ENCODE peak calls at places on chromosomes 7 and 10, in five cellular contexts. E, H, U, P and L are unnamed samples. For H3K4me1, the result is how much of the 10 kb centered on the place peaks cover.

GRCh38 chr10:133190225-133190624 is 30.2 kb downstream of the KNDC1 start:
- DNase-seq in U (no peak), H (no peak), P (no peak), E (no peak), L (no peak)

GRCh38 chr7:143279186-143280098 is 5.3 kb upstream of the TMEM139 start:
- DNase-seq in H (no peak), U (no peak), P (no peak), E (no peak), L (no peak)

GRCh38 chr7:142375710-142376313 is 118.0 kb upstream of the PRSS58 start:
- DNase-seq in U (no peak), H (no peak), E (no peak), P (no peak), L (no peak)

GRCh38 chr7:98470131-98470985 is 69.5 kb upstream of the BAIAP2L1 start:
- DNase-seq in U (no peak), H (peak), P (peak), E (peak), L (peak)

GRCh38 chr10:11345224-11346054 is 266.0 kb downstream of the USP6NL start:
- DNase-seq in E (no peak), P (no peak), U (no peak), H (peak), L (no peak)

GRCh38 chr7:38660427-38661099 is 29.4 kb upstream of the AMPH start:
- DNase-seq in U (no peak), P (peak), E (no peak), H (no peak), L (peak)

GRCh38 chr10:101817542-101818118 is 614 bp downstream of the OGA start:
- DNase-seq in E (peak), H (peak), P (peak), U (peak), L (peak)

GRCh38 chr7:122887198-122887597 is 938 bp upstream of the CADPS2 start:
- DNase-seq in U (peak), H (peak), P (peak), E (peak), L (peak)

GRCh38 chr7:41007351-41007751 is 695.5 kb downstream of the INHBA start:
- DNase-seq in U (no peak), H (no peak), P (no peak), E (no peak), L (no peak)

GRCh38 chr10:60497364-60497763 is 107.7 kb upstream of the ANK3 start:
- DNase-seq in U (no peak), E (no peak), P (no peak), H (no peak), L (no peak)

GRCh38 chr7:150368884-150369739 is 490 bp downstream of the REPIN1 start:
- DNase-seq in U (peak), H (peak), P (peak), E (peak), L (peak)

GRCh38 chr7:44964831-44965440 is 13.9 kb downstream of the MYO1G start:
- DNase-seq in H (no peak), P (no peak), U (no peak), E (no peak), L (no peak)

GRCh38 chr10:114940735-114941134 is 2.7 kb downstream of the TRUB1 start:
- DNase-seq in U (no peak), H (no peak), P (no peak), E (no peak), L (no peak)

GRCh38 chr10:17344206-17344605 is 110.2 kb downstream of the ST8SIA6 start:
- DNase-seq in U (no peak), H (no peak), E (no peak), P (no peak), L (no peak)

GRCh38 chr10:73159038-73159648 is 8.7 kb downstream of the ECD start:
- DNase-seq in U (no peak), P (peak), E (peak), H (peak), L (peak)

GRCh38 chr10:26381986-26382385 is 56.2 kb upstream of the APBB1IP start:
- DNase-seq in U (no peak), E (no peak), P (no peak), H (no peak), L (no peak)

GRCh38 chr10:4384254-4384653 is 441.8 kb upstream of the AKR1E2 start:
- DNase-seq in E (no peak), H (no peak), U (no peak), P (no peak), L (no peak)

GRCh38 chr7:103752995-103753394 is 236.5 kb downstream of the RELN start:
- DNase-seq in E (no peak), P (no peak), H (no peak), U (no peak), L (no peak)

GRCh38 chr7:87110778-87111177 is 41.5 kb upstream of the DMTF1 start:
- DNase-seq in U (no peak), P (no peak), H (no peak), E (no peak), L (no peak)

GRCh38 chr7:57205000-57205399 is 72.8 kb upstream of the ZNF479 start:
- DNase-seq in H (no peak), E (no peak), P (no peak), U (no peak), L (no peak)

GRCh38 chr7:70706698-70707097 is 425.2 kb upstream of the GALNT17 start:
- DNase-seq in E (no peak), U (no peak), H (no peak), P (no peak), L (no peak)

GRCh38 chr10:77817541-77817940 is 109.0 kb downstream of the DLG5 start:
- DNase-seq in U (no peak), H (no peak), E (no peak), P (peak), L (no peak)

GRCh38 chr7:7977774-7978173 is 9.2 kb downstream of the GLCCI1 start:
- DNase-seq in E (no peak), H (no peak), P (no peak), U (no peak), L (no peak)

GRCh38 chr10:3906511-3907111 is 121.6 kb upstream of the KLF6 start:
- DNase-seq in E (peak), U (no peak), P (no peak), H (no peak), L (no peak)

GRCh38 chr7:135170223-135170997 is at the start of gene CYREN:
- DNase-seq in U (peak), H (peak), P (peak), E (peak), L (peak)

GRCh38 chr10:71665456-71665855 is 54.1 kb downstream of the C10orf105 start:
- DNase-seq in H (no peak), U (no peak), E (no peak), P (no peak), L (no peak)

GRCh38 chr7:121504478-121504877 is 108.4 kb upstream of the FAM3C start:
- DNase-seq in P (no peak), H (no peak), U (no peak), E (no peak), L (no peak)

GRCh38 chr10:28991738-28992270 is 297.1 kb upstream of the LYZL1 start:
- DNase-seq in U (no peak), E (no peak), P (peak), H (peak), L (peak)

GRCh38 chr10:90751107-90751997 is 106.5 kb downstream of the HTR7 start:
- DNase-seq in H (peak), U (peak), E (no peak), P (no peak), L (peak)

GRCh38 chr10:118763202-118763988 is 8.6 kb upstream of the CACUL1 start:
- DNase-seq in H (no peak), E (no peak), U (no peak), P (no peak), L (peak)

GRCh38 chr7:92178928-92179373 is at the start of gene LRRD1:
- DNase-seq in H (peak), E (peak), P (peak), U (peak), L (peak)

GRCh38 chr7:5646846-5647245 is 134.6 kb downstream of the RNF216 start:
- DNase-seq in P (no peak), U (no peak), H (no peak), E (no peak), L (no peak)

GRCh38 chr7:140570120-140570519 is 70.5 kb downstream of the DENND2A start:
- DNase-seq in U (no peak), P (peak), H (no peak), E (no peak), L (no peak)

GRCh38 chr7:6026011-6026819 is 5.0 kb upstream of the ANKRD61 start:
- DNase-seq in P (peak), H (peak), E (peak), U (peak), L (peak)

GRCh38 chr7:48089415-48089975 is 430 bp downstream of the UPP1 start:
- DNase-seq in P (no peak), U (peak), H (peak), E (peak), L (peak)

GRCh38 chr10:105239311-105240215 is 598.5 kb downstream of the SORCS3 start:
- DNase-seq in H (no peak), U (no peak), E (no peak), P (no peak), L (no peak)

GRCh38 chr10:127150136-127150535 is 46.3 kb downstream of the INSYN2A start:
- DNase-seq in P (no peak), E (no peak), H (no peak), U (no peak), L (no peak)

GRCh38 chr10:29140991-29141390 is 147.9 kb upstream of the LYZL1 start:
- DNase-seq in H (no peak), P (no peak), U (no peak), E (no peak), L (no peak)

GRCh38 chr7:55348502-55348901 is 16.6 kb upstream of the LANCL2 start:
- DNase-seq in P (no peak), E (no peak), U (no peak), H (no peak), L (no peak)

DNA sequence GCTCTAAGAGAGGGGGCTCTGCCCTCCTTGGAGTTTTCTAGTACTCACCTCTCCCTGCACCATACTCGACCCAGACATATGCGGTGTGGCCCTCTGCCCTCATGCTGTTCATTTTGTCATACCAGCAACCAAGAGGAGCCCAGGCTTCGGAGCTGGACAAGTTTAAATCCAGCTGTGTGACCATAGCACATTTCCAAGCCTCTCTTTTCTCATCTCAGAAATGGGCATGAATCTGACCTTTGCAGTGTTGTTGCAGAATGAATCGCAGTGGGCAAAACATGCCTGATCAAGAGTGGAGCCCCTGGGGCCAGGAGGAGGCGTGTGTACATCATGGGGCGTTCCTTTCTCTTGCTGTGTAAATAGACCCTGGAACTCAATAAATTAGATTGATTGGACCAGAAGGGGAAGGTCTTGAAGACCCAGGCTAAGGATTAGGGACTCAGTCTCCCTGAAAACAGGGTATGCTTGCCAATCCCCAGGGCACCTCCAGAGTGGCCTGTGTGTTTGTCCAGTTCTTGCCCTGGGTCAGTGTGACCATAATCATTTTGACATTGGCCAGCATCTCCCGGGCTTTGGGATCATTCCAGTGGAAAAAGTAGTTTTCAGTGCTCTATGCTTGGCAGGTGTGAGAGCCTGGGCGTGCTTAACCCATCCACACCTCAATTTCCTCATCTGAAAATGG is 59.6 kb downstream of the ZMIZ1 start:
- DNase-seq in H (no peak), P (no peak), U (no peak), E (no peak), L (no peak)
- H3K4me1 ChIP-seq in H (under half), P (half or more), U (under half), E (half or more), L (under half)

GRCh38 chr7:2253021-2253420 is 11.0 kb downstream of the NUDT1 start:
- DNase-seq in H (no peak), U (no peak), P (no peak), E (no peak), L (no peak)

GRCh38 chr7:2249744-2250323 is 7.8 kb downstream of the NUDT1 start:
- DNase-seq in U (no peak), E (no peak), H (no peak), P (no peak), L (no peak)

GRCh38 chr7:2253525-2254244 is 11.7 kb downstream of the NUDT1 start:
- DNase-seq in U (no peak), E (no peak), H (no peak), P (no peak), L (no peak)

GRCh38 chr7:2254429-2255144 is 12.6 kb downstream of the NUDT1 start:
- DNase-seq in H (no peak), P (no peak), E (no peak), U (no peak), L (no peak)

GRCh38 chr7:2251841-2252771 is 10.1 kb downstream of the NUDT1 start:
- DNase-seq in E (no peak), P (no peak), U (no peak), H (no peak), L (no peak)
- H3K27ac ChIP-seq in E (no peak), P (no peak), U (no peak), H (no peak), L (no peak)

DNA sequence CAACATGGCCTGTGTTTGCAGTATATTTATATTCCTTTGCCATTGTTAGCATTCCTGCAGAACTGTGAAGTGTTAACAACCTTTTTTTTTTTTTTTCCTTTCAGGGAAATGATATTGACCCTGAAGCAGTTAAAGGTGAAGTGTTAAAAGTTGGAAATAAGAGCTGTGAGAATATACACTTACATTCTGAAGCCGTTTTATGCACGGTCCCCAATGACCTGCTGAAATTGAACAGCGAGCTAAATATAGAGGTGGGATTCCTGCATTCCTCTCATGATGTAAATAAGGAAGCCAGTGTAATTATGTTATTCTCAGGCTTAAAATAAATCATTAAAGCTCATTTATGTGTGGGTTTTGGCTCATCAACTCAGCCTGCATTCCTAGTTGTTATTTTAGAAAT is 92.8 kb upstream of the CAPZA2 start:
- DNase-seq in H (no peak), E (no peak), P (no peak), U (no peak), L (no peak)
- TF ChIP-seq CTCF in H (no peak), E (no peak), P (no peak), U (no peak), L (no peak)

GRCh38 chr10:113103131-113103830 is 153.2 kb downstream of the TCF7L2 start:
- DNase-seq in H (no peak), P (no peak), E (no peak), U (no peak), L (no peak)

GRCh38 chr10:113104071-113104470 is 154.0 kb downstream of the TCF7L2 start:
- DNase-seq in P (no peak), U (no peak), H (no peak), E (no peak), L (no peak)

GRCh38 chr10:113097046-113097415 is 147.0 kb downstream of the TCF7L2 start:
- DNase-seq in E (no peak), U (no peak), P (no peak), H (no peak), L (no peak)

GRCh38 chr10:113099431-113100298 is 149.6 kb downstream of the TCF7L2 start:
- DNase-seq in P (no peak), H (no peak), U (no peak), E (no peak), L (no peak)

GRCh38 chr10:113100299-113100680 is 150.2 kb downstream of the TCF7L2 start:
- DNase-seq in U (no peak), E (no peak), P (no peak), H (no peak), L (no peak)
- H3K4me1 ChIP-seq in U (under half), E (under half), P (under half), H (under half), L (under half)

DNA sequence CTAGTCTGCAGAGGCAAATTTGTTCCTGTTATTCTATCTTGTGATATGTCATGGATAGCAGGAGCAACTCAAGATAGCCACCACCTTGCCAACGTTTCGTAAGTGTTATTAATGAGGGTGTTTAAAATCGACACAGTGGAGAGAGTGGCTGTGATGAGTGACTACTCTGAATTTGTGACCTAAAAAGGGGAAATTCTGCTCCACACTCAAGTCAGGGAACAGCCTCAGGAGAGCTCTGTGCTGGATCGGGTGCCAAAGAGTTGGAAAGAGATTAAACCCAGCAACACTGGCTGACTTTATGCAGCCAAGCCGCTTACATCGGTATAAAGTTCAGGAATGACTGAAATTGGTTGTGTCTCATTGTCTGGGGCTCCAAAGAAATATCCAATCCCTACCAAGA is 9.5 kb downstream of the TACC2 start:
- DNase-seq in U (peak), H (no peak), E (no peak), P (no peak), L (no peak)
- H3K27ac ChIP-seq in U (peak), H (no peak), E (peak), P (peak), L (no peak)

GRCh38 chr10:75294866-75295692 is 59.3 kb upstream of the COMTD1 start:
- DNase-seq in U (peak), P (peak), E (peak), H (peak), L (peak)
- TF ChIP-seq CTCF in U (peak), P (peak), E (peak), H (no peak), L (peak)

GRCh38 chr7:100546868-100547800 is 8.1 kb downstream of the AGFG2 start:
- DNase-seq in E (no peak), P (no peak), H (no peak), U (no peak), L (peak)
- H3K4me1 ChIP-seq in E (under half), P (under half), H (under half), U (under half), L (under half)

GRCh38 chr7:131602994-131603372 is 46.6 kb upstream of the PODXL start:
- DNase-seq in P (no peak), U (no peak), H (no peak), E (no peak), L (no peak)

GRCh38 chr7:131605280-131605878 is 49.0 kb upstream of the PODXL start:
- DNase-seq in H (no peak), P (no peak), E (no peak), U (no peak), L (no peak)

GRCh38 chr7:131603932-131604331 is 47.5 kb upstream of the PODXL start:
- DNase-seq in P (no peak), U (no peak), E (no peak), H (no peak), L (no peak)

GRCh38 chr7:131606346-131607290 is 50.2 kb upstream of the PODXL start:
- DNase-seq in P (no peak), E (no peak), U (no peak), H (no peak), L (no peak)

DNA sequence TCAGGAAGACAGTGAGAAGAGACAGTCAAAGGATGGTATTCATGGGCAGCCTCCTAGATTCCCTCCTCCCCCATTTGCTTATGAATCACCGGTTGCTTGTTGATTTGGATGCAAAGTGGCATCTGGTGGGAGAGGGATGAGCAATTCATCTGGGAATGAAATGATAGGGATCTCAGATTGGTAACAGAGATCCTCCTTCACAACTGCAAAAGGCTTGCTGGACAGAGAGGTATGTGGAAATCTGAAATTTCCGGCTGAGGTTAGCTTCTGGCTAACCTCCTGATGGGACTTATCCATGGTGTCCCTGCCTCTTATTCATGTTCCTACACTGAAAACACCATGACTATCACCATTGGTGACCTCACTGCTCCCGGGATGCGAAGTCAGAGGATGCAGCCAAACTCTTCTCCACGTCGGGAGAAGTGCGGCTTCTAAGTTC is 48.4 kb upstream of the PODXL start:
- DNase-seq in E (no peak), H (no peak), U (no peak), P (no peak), L (no peak)
- H3K27ac ChIP-seq in E (no peak), H (no peak), U (no peak), P (no peak), L (no peak)

GRCh38 chr7:504221-505081 is 15.2 kb downstream of the PDGFA start:
- DNase-seq in E (peak), U (no peak), P (peak), H (peak), L (peak)
- TF ChIP-seq CTCF in E (no peak), U (no peak), P (no peak), H (no peak), L (no peak)

GRCh38 chr7:77330169-77330882 is 85.8 kb downstream of the GSAP start:
- DNase-seq in P (no peak), H (no peak), E (no peak), U (no peak), L (no peak)
- H3K4me1 ChIP-seq in P (under half), H (under half), E (under half), U (under half), L (under half)